ENCODE peak calls at places on chromosomes 2 and 18, in nine cellular contexts. O, K, L, Y, V, C, P, H and A are unnamed samples.

GRCh38 chr2:120403676-120404075 is 57.7 kb downstream of the INHBB start:
- DNase-seq in C (no peak), K (no peak), V (no peak), O (no peak), Y (no peak), P (no peak), L (no peak), H (peak; percentile 44), A (peak; percentile 47)

GRCh38 chr18:29147944-29148343 is 971.0 kb upstream of the CDH2 start:
- DNase-seq in V (peak; percentile 53), Y (no peak), L (peak; percentile 73), C (no peak), P (peak; percentile 20), H (peak; percentile 34), K (peak; percentile 83), O (no peak), A (no peak)

GRCh38 chr2:217489145-217489960 is 513.4 kb downstream of the TNS1 start:
- DNase-seq in C (no peak), L (no peak), P (no peak), O (no peak), K (no peak), H (peak; percentile 66), V (no peak), Y (no peak), A (no peak)

GRCh38 chr2:232511336-232511863 is 8.8 kb upstream of the PRSS56 start:
- DNase-seq in Y (no peak), V (no peak), H (no peak), L (no peak), O (no peak), C (peak; percentile 39), K (no peak), P (peak; percentile 44), A (no peak)

GRCh38 chr2:206023183-206023582 is 62.8 kb downstream of the INO80D start:
- DNase-seq in C (no peak), L (no peak), V (no peak), P (no peak), H (no peak), Y (no peak), K (peak; percentile 11), O (no peak), A (no peak)

GRCh38 chr2:84383271-84383670 is 75.8 kb downstream of the SUCLG1 start:
- DNase-seq in V (no peak), C (no peak), K (no peak), Y (no peak), O (no peak), P (no peak), H (no peak), L (no peak), A (no peak)

GRCh38 chr18:13611058-13611615 is 115.2 kb downstream of the FAM210A start:
- DNase-seq in H (no peak), C (peak; percentile 38), V (no peak), K (peak; percentile 68), Y (peak; percentile 61), P (no peak), O (peak; percentile 49), L (no peak), A (no peak)

GRCh38 chr2:164824865-164825264 is 16.8 kb downstream of the COBLL1 start:
- DNase-seq in Y (no peak), H (no peak), L (peak; percentile 30), O (no peak), K (no peak), P (no peak), C (no peak), V (no peak), A (no peak)

GRCh38 chr18:25467226-25468065 is 115.5 kb upstream of the ZNF521 start:
- DNase-seq in V (peak; percentile 45), L (peak; percentile 73), P (no peak), Y (no peak), H (peak; percentile 62), C (no peak), O (no peak), K (no peak), A (no peak)

GRCh38 chr2:20603791-20604190 is 47.1 kb downstream of the HS1BP3 start:
- DNase-seq in Y (no peak), C (no peak), V (no peak), L (no peak), K (no peak), O (no peak), P (peak; percentile 5), H (no peak), A (no peak)

GRCh38 chr18:30544141-30544540 is 498.4 kb downstream of the DSC3 start:
- DNase-seq in K (no peak), L (no peak), C (no peak), Y (no peak), V (no peak), H (no peak), P (no peak), O (no peak), A (no peak)

GRCh38 chr2:18194161-18194560 is 315.7 kb downstream of the KCNS3 start:
- DNase-seq in O (no peak), C (no peak), Y (no peak), V (no peak), H (no peak), P (no peak), K (peak; percentile 8), L (no peak), A (peak; percentile 55)

GRCh38 chr18:23884712-23885375 is 129.7 kb upstream of the TTC39C start:
- DNase-seq in C (peak; percentile 54), O (no peak), L (no peak), V (no peak), H (no peak), K (no peak), P (peak; percentile 19), Y (no peak), A (no peak)

GRCh38 chr18:10022365-10022764 is 108.5 kb downstream of the VAPA start:
- DNase-seq in P (no peak), O (no peak), V (no peak), H (no peak), C (no peak), L (no peak), K (no peak), Y (no peak), A (no peak)

GRCh38 chr18:31498450-31499156 is 626 bp downstream of the DSG2 start:
- DNase-seq in V (no peak), H (peak; percentile 55), Y (no peak), L (no peak), P (no peak), K (peak; percentile 35), O (no peak), C (peak; percentile 39), A (no peak)

GRCh38 chr2:64732153-64732552 is 78.4 kb upstream of the SERTAD2 start:
- DNase-seq in Y (no peak), P (no peak), O (no peak), H (no peak), L (no peak), K (no peak), C (no peak), V (no peak), A (no peak)

GRCh38 chr2:64731746-64732145 is 78.0 kb upstream of the SERTAD2 start:
- DNase-seq in O (no peak), P (no peak), H (no peak), L (no peak), K (no peak), C (peak; percentile 44), V (no peak), Y (no peak), A (no peak)

GRCh38 chr2:64727843-64728463 is 74.2 kb upstream of the SERTAD2 start:
- DNase-seq in L (no peak), K (no peak), C (no peak), V (no peak), H (no peak), P (no peak), O (no peak), Y (peak; percentile 67), A (no peak)

GRCh38 chr2:64730551-64731305 is 77.0 kb upstream of the SERTAD2 start:
- DNase-seq in H (peak; percentile 72), L (peak; percentile 85), V (no peak), O (peak; percentile 72), P (no peak), K (peak; percentile 79), Y (peak; percentile 43), C (peak; percentile 90), A (peak; percentile 7)

DNA sequence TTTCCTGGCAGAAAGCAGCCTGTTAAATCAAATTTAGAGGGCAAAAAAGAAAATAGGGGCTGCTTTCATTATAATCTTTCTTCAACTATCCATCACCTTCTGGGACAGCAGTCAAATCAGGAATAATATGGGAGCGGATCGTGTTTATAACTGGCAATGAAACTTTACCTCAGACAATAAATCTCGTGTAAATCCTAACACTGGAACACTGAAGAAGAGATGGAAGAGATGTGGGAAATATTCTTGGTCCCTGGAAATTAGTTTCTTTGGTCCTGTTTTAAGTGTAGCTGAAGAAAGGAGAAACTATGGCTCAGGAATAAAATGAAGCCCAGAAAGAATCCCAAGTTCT is 77.6 kb upstream of the SERTAD2 start:
- DNase-seq in P (no peak), O (no peak), Y (no peak), V (no peak), H (no peak), L (no peak), C (no peak), K (no peak), A (no peak)
- H3K4me3 ChIP-seq in P (no peak overlapping the region), O (peak overlapping the region; percentile 32), Y (peak overlapping the region; percentile 61), V (no peak overlapping the region), H (no peak overlapping the region), L (peak overlapping the region; percentile 39), C (no peak overlapping the region), K (no peak overlapping the region), A (no peak overlapping the region)

GRCh38 chr18:79479114-79479760 is 83.5 kb downstream of the NFATC1 start:
- DNase-seq in O (no peak), C (no peak), L (no peak), V (no peak), H (no peak), P (no peak), K (no peak), Y (no peak), A (no peak)
- H3K4me3 ChIP-seq in O (no peak overlapping the region), C (no peak overlapping the region), L (no peak overlapping the region), V (no peak overlapping the region), H (no peak overlapping the region), P (no peak overlapping the region), K (no peak overlapping the region), Y (no peak overlapping the region), A (no peak overlapping the region)

GRCh38 chr2:219570194-219570923 is 980 bp downstream of the OBSL1 start:
- DNase-seq in V (no peak), H (peak; percentile 46), L (peak; percentile 77), C (peak; percentile 39), O (no peak), Y (no peak), K (peak; percentile 29), P (no peak), A (no peak)
- H3K4me3 ChIP-seq in V (peak overlapping the region; percentile 67), H (peak overlapping the region; percentile 97), L (peak overlapping the region; percentile 56), C (no peak overlapping the region), O (peak overlapping the region; percentile 27), Y (no peak overlapping the region), K (peak overlapping the region; percentile 61), P (peak overlapping the region; percentile 64), A (peak overlapping the region; percentile 73)

DNA sequence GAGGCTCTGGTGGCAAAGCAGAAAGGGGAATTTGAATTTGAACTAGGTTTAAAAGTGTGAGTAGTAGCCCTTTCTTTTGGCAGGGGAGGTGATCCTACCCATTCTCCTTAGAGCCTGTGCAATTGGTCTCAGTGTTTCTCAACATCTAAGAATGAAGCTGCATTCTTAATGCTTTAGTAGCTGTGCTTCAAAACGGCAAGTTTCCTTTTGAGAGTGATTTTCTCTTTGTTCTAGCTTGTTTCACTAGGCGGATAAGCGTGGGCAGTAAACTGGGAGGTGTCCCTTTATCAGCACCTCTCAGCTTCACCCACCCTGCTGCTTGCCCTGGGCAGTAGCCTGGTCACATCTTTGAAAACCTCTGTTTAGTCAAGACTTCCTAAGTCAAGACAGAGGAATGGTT is 6.7 kb downstream of the CRIM1 start:
- DNase-seq in C (no peak), Y (no peak), L (peak; percentile 77), O (no peak), H (no peak), K (peak; percentile 81), P (no peak), V (no peak), A (no peak)
- H3K4me3 ChIP-seq in C (no peak overlapping the region), Y (no peak overlapping the region), L (no peak overlapping the region), O (no peak overlapping the region), H (no peak overlapping the region), K (no peak overlapping the region), P (no peak overlapping the region), V (no peak overlapping the region), A (no peak overlapping the region)